ENCODE peak calls at places on chromosomes 11 and 22, in nine cellular contexts. N is H54, Q is Peyer's patch, E is transverse colon, D is sigmoid colon, F is body of pancreas, J is stomach, U is lower leg skin, B is HCT116. W is an unnamed sample.

GRCh38 chr11:126433244-126433846 is 77.9 kb downstream of the ST3GAL4 start:
- DNase-seq in N (no peak), B (no peak), J (no peak), U (peak), F (no peak), E (no peak), Q (no peak), D (no peak), W (no peak)

GRCh38 chr11:82895437-82896091 is 4.7 kb downstream of the PRCP start:
- DNase-seq in J (no peak), U (no peak), E (no peak), D (no peak), B (no peak), F (no peak), N (no peak), Q (peak), W (no peak)

GRCh38 chr11:118791015-118791960 is at the start of gene DDX6:
- DNase-seq in N (peak), Q (peak), F (peak), J (peak), B (peak), D (peak), U (peak), E (peak), W (peak)

GRCh38 chr11:67138922-67139321 is 19.9 kb downstream of the KDM2A start:
- DNase-seq in N (no peak), Q (no peak), F (no peak), B (no peak), E (no peak), U (no peak), J (peak), D (no peak), W (no peak)

GRCh38 chr11:91100432-91100831 is 877.6 kb upstream of the CHORDC1 start:
- DNase-seq in J (no peak), F (no peak), U (no peak), Q (no peak), B (no peak), D (no peak), E (no peak), N (no peak), W (no peak)

GRCh38 chr11:35276396-35276795 is 137.4 kb downstream of the CD44 start:
- DNase-seq in J (peak), F (peak), N (peak), D (no peak), Q (no peak), U (peak), E (no peak), B (no peak), W (peak)

GRCh38 chr22:37145415-37146385 is 4.0 kb downstream of the IL2RB start:
- DNase-seq in U (no peak), F (peak), E (peak), B (no peak), D (no peak), N (no peak), J (no peak), Q (peak), W (no peak)

GRCh38 chr22:20955548-20955947 is 11.5 kb upstream of the AIFM3 start:
- DNase-seq in U (no peak), N (no peak), F (no peak), E (no peak), D (no peak), J (no peak), Q (no peak), B (peak), W (no peak)

GRCh38 chr11:19430346-19431058 is 189.8 kb upstream of the E2F8 start:
- DNase-seq in U (no peak), Q (no peak), D (no peak), J (no peak), F (peak), N (no peak), B (no peak), E (no peak), W (no peak)

GRCh38 chr11:47507868-47508594 is 44.9 kb downstream of the CELF1 start:
- DNase-seq in E (no peak), F (no peak), N (no peak), U (no peak), D (no peak), Q (no peak), J (no peak), B (no peak), W (no peak)

GRCh38 chr11:4048340-4048739 is 46.3 kb upstream of the RRM1 start:
- DNase-seq in B (no peak), E (no peak), U (no peak), D (no peak), N (no peak), F (no peak), Q (no peak), J (no peak), W (no peak)

GRCh38 chr11:2679011-2679676 is 20.6 kb downstream of the KCNQ1OT1 start:
- DNase-seq in E (no peak), N (no peak), Q (peak), J (no peak), B (no peak), U (peak), F (no peak), D (no peak), W (no peak)

GRCh38 chr11:18671246-18671645 is 27.3 kb upstream of the TMEM86A start:
- DNase-seq in F (no peak), N (no peak), E (no peak), B (no peak), J (no peak), Q (no peak), D (no peak), U (peak), W (no peak)

GRCh38 chr11:123576501-123576900 is 77.9 kb downstream of the SCN3B start:
- DNase-seq in D (no peak), Q (no peak), F (no peak), J (no peak), N (no peak), E (no peak), U (no peak), B (no peak), W (no peak)

GRCh38 chr22:24137595-24137994 is 43.7 kb upstream of the SUSD2 start:
- DNase-seq in N (no peak), U (no peak), B (no peak), Q (no peak), F (no peak), J (no peak), D (peak), E (no peak), W (no peak)

GRCh38 chr11:94678236-94678635 is 89.9 kb upstream of the AMOTL1 start:
- DNase-seq in E (no peak), N (no peak), Q (no peak), F (no peak), U (no peak), D (no peak), J (no peak), B (no peak), W (no peak)

GRCh38 chr22:48849963-48850657 is 977.6 kb downstream of the BRD1 start:
- DNase-seq in B (no peak), J (no peak), F (no peak), D (peak), N (no peak), E (no peak), U (no peak), Q (no peak), W (no peak)

GRCh38 chr22:45164217-45165123 is 745 bp downstream of the NUP50 start:
- DNase-seq in D (peak), Q (no peak), U (peak), N (no peak), E (peak), J (peak), F (peak), B (no peak), W (no peak)

GRCh38 chr22:35425971-35426800 is 26.2 kb downstream of the MCM5 start:
- DNase-seq in E (no peak), Q (no peak), J (no peak), F (no peak), D (no peak), U (no peak), N (no peak), B (no peak), W (no peak)
- TF ChIP-seq POLR2A in E (no peak), Q (no peak), J (no peak), F (no peak), D (no peak), U (no peak), N (no peak), B (no peak), W (no peak)

DNA sequence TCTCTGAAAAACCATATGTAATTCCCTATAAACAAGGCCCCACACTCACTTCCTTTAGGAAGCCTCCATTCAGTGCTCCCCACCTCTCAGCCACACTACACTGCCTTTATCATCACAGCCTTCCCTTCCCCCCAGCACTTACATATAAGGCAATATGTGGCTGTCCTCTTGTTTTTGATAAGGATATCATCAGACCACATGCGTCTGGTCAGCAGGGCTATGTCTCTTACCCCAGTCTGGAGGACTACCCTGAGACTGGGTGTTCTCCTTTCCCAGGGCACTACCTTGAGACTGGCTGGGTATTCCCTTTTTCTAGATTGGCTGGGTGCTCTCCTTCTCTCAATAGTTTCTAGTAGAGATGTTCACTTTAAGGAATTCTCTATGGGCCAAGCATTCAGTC is 7.8 kb downstream of the KCNE3 start:
- DNase-seq in D (no peak), F (no peak), N (no peak), E (no peak), J (no peak), Q (no peak), B (no peak), U (no peak), W (no peak)
- TF ChIP-seq POLR2A in D (no peak), F (no peak), N (no peak), E (no peak), J (no peak), Q (no peak), B (no peak), U (no peak), W (no peak)

DNA sequence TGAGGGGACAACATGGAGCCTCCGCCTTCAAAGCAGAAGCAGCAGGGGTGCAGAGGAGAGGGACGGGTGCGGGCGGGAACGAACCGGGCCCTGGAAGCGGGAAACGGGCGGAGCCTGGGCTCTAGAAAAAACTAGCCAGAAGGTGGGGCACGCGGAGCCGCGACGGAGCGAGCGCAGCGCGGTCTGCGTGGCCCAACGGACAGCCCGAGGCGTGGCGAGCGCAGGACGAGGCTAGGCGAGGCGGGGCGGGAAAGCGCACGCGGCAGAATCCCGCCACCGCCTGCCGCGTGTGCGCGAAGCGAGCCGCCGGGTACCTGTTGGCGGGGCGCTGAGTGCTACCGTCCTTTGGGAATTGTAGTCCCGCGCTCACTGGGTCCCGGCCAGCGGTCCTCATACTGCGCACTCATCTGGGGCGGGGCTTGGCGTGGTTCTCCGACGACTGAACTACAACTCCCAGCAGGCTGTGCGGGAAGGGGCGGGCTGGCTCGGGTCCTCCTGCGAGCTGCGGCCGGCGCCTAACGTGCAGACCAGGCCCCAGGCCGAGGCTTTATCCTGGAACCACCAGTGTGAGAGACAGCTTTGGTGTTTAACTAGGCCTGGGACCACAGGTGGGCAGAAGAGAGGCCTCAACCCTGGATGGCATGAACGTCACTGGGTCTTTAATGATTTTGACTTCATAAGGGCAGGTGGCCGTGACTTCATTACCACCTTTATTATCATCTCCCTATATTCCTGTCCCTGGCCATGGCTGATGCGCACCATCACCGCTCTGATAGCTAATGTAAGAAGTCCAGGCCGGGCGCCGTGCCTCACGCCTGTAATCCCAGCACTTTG is at the start of gene ATL3:
- DNase-seq in N (peak), F (peak), E (peak), J (peak), Q (peak), B (peak), U (peak), D (peak), W (peak)
- TF ChIP-seq POLR2A in N (peak), F (peak), E (peak), J (no peak), Q (peak), B (no peak), U (no peak), D (no peak), W (peak)

GRCh38 chr22:41948142-41948541 is 1.2 kb upstream of the CENPM start:
- DNase-seq in N (no peak), U (no peak), B (no peak), J (no peak), D (no peak), E (no peak), F (no peak), Q (no peak), W (no peak)

GRCh38 chr22:41947181-41948080 is 479 bp upstream of the CENPM start:
- DNase-seq in B (no peak), F (no peak), Q (no peak), J (no peak), N (no peak), E (no peak), U (no peak), D (no peak), W (no peak)

GRCh38 chr22:41949297-41949965 is 2.5 kb upstream of the CENPM start:
- DNase-seq in B (no peak), F (no peak), N (no peak), U (no peak), Q (no peak), D (no peak), J (no peak), E (no peak), W (no peak)

GRCh38 chr22:41943661-41944209 is 3.2 kb downstream of the CENPM start:
- DNase-seq in F (no peak), D (no peak), N (no peak), J (peak), Q (no peak), U (no peak), E (peak), B (no peak), W (no peak)

GRCh38 chr22:41946360-41947180 is at the start of gene CENPM:
- DNase-seq in J (peak), E (peak), U (peak), B (peak), D (peak), Q (peak), N (peak), F (peak), W (peak)
- TF ChIP-seq POLR2A in J (no peak), E (no peak), U (no peak), B (peak), D (no peak), Q (no peak), N (no peak), F (no peak), W (peak)

GRCh38 chr11:61369372-61370348 is 7.5 kb downstream of the TMEM138 start:
- DNase-seq in D (peak), E (no peak), F (peak), U (no peak), J (no peak), B (no peak), N (no peak), Q (no peak), W (no peak)
- TF ChIP-seq POLR2A in D (no peak), E (no peak), F (no peak), U (no peak), J (no peak), B (no peak), N (no peak), Q (no peak), W (no peak)